ENCODE peak calls at places on chromosomes 16 and 17, in nine cellular contexts. Z, P, L, S, Q, F, T, K and G are unnamed samples.

GRCh38 chr16:47063011-47063724 is 80.6 kb downstream of the NETO2 start:
- DNase-seq in L (no peak), Z (peak), P (no peak), T (no peak), Q (no peak), S (no peak), K (no peak), F (no peak), G (no peak)

GRCh38 chr16:22786284-22786683 is 27.7 kb upstream of the HS3ST2 start:
- DNase-seq in F (no peak), K (no peak), S (no peak), P (no peak), L (no peak), Q (no peak), T (no peak), Z (no peak), G (no peak)

GRCh38 chr16:82379601-82380000 is 209.6 kb upstream of the MPHOSPH6 start:
- DNase-seq in Q (no peak), T (no peak), K (no peak), L (no peak), F (no peak), S (no peak), P (no peak), Z (no peak), G (no peak)

GRCh38 chr16:71894229-71894920 is 956 bp upstream of the IST1 start:
- DNase-seq in Z (peak), L (peak), Q (no peak), S (peak), K (peak), F (peak), T (peak), P (peak), G (peak)

GRCh38 chr16:89122322-89122831 is 28.7 kb downstream of the ACSF3 start:
- DNase-seq in P (no peak), F (no peak), T (no peak), K (peak), S (no peak), L (no peak), Q (peak), Z (no peak), G (no peak)

GRCh38 chr17:39212841-39213480 is 12.8 kb downstream of the STAC2 start:
- DNase-seq in L (no peak), F (peak), K (peak), T (no peak), Z (peak), S (no peak), P (no peak), Q (no peak), G (no peak)

GRCh38 chr16:87834668-87835473 is 34.4 kb downstream of the SLC7A5 start:
- DNase-seq in Q (peak), S (peak), T (no peak), K (no peak), P (peak), L (no peak), Z (no peak), F (no peak), G (peak)

GRCh38 chr17:50947844-50948514 is 81.8 kb upstream of the TOB1 start:
- DNase-seq in Q (peak), S (no peak), L (no peak), T (no peak), K (peak), P (no peak), Z (peak), F (peak), G (no peak)

GRCh38 chr16:85751665-85752501 is 987 bp upstream of the C16orf74 start:
- DNase-seq in Q (no peak), K (no peak), S (no peak), T (no peak), P (no peak), Z (no peak), F (no peak), L (no peak), G (no peak)
- H3K4me3 ChIP-seq in Q (peak), K (no peak), S (no peak), T (peak), P (no peak), Z (no peak), F (no peak), L (no peak), G (no peak)

DNA sequence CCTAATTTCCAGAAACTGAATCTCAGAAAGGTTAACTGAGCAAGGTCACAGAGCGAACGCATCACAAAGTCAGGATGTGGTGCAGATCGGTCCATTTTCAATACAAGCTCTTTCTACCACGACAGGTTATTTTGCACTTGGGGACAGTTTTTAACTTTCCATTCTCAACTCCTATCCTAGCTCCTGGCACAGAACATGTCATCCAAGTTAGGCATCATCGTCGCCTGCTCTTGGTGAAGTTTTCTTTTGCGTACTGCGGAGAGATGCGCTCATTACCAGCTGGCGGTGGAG is 15.5 kb upstream of the ERN1 start:
- DNase-seq in Q (no peak), T (no peak), Z (no peak), F (no peak), L (no peak), P (no peak), S (no peak), K (no peak), G (no peak)
- TF ChIP-seq CTCF in Q (no peak), T (no peak), Z (no peak), F (no peak), L (peak), P (no peak), S (peak), K (no peak), G (no peak)

DNA sequence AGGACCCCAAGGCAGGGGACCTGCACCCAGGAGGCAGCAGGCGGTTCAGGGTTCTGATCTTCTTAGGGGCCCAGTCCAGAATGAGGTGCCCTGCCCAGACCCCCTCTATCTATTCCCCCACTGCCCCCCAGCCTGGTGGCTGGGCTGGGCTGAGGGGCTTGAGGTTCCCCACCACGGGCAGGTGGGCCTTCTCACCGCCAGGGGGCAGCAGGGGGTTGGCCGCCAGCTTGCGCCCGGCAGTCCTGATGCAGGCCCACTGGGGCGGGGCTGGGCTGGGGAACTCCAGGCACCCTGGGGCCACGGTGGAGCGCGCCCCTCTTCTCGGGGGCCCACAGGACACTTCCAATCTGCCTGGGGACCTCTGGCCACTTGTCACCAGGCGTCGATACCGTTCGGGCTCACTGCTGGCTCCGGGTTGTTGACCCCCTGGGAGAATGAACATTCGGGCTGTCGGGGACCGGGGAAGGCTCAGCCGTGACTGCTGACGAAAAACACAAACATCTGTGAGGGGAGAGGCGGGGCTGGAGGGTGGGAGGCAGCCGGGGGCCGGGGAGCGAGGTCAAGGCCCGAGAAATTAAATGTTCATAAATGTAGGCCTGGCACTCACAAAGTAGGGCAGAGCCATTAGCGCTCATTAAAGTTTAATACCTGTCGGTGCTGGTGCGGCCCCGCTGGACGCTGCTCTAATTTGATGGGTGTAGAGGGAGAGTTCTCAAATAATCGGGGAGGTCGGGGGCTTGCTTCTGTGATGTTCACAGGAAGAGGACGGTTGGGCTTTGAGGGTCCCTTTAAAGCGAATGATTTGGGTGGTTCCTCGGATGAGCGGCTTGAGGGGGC is 219.2 kb upstream of the GSE1 start:
- DNase-seq in T (peak), P (peak), Q (peak), Z (peak), K (peak), L (peak), S (peak), F (no peak), G (peak)
- H3K4me3 ChIP-seq in T (peak), P (peak), Q (no peak), Z (no peak), K (no peak), L (no peak), S (no peak), F (no peak), G (peak)

DNA sequence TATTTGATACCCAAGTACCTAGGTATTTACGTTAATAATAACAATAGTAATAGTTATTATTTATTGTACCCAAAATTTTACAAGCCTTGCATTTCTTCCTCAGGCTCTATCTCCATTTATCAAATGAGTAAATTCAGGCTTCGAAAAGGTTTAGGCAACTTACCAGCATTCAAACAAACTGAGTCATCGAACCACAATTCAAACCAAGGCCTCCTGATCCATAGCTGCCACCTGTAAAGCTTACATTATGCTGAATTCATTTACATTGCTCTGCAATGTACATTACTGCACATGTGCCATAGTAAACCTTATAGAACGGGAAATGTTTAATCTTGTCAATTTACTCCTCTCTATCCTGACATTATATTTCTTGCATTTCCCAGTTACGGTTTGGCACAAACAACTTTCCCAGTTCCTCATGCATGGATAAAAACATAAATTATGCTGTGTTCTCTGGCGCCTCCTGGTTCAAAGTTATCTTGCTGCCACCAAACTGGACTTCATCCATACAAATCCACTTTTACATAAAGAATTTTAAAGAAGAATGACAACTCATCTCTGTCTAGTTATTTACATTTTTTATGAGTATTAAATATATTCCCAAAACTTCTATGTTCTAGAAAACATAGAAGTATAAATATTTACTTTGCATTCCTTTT is 360.6 kb upstream of the SOX9 start:
- DNase-seq in P (peak), L (peak), S (no peak), K (no peak), Q (no peak), F (no peak), Z (no peak), T (no peak), G (peak)
- TF ChIP-seq CTCF in P (peak), L (no peak), S (no peak), K (no peak), Q (no peak), F (no peak), Z (no peak), T (no peak), G (no peak)

DNA sequence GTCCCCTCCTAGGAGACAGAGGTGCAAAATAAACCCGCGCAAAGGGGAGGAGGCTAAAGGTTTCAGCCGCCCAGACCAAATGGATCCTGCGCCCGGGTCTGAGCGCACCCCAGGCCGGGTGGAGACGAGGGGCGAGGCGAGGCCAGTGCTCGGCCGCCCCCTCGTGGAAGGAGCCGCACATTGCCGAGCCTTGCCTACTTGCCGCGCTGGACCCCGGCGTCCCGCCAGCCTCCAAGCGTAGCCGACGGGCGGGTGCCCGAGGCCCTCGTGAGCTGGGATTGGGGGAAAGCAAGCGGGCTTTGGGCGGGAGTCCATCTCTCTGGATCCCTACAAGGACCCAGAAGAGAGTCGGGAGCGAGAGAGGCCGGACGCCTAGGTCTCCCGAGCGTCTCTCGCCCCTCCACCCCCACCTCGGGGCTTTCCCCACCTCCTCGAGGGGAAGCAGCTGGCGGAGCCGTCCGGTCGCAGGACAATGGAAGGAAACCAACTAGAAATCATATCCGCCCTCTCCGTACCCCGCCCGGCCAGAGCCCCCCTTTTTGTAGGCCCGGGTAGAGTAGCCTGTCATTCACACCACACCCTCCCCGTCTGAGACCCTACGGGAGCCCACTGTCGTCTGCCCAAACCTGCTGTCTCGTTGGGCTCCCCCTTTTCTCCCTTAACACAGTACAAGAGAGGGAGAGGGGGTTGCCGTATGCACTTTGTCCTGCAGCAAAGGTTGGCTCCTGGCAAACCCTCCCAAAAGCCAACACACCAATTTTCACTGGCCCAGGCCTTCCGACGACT is 664 bp upstream of the BCL6B start:
- DNase-seq in Z (peak), Q (peak), L (peak), K (peak), T (peak), S (peak), F (peak), P (peak), G (peak)
- H3K4me3 ChIP-seq in Z (peak), Q (peak), L (peak), K (peak), T (peak), S (no peak), F (peak), P (peak), G (peak)

DNA sequence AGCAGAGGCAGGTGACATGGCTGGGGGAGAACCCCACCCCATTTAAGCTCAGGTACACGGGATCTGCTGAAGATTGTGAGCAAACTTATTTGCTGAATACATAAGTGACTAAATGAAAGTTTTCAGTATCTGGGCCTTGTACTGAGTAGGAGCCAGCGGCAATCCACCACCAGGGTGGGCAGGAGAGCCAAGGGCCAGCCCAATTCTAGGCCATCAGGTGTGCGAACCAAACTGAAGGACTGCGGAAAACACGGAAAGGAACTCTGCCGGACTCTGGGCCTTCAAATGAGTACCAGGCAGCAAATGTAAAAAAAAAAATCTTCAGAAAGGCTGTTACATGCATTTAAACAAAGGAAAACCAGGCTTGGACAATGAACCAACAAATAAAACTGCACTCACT is 19.7 kb downstream of the ARHGAP17 start:
- DNase-seq in Z (no peak), P (no peak), L (no peak), F (no peak), K (no peak), Q (no peak), T (no peak), S (no peak), G (no peak)
- TF ChIP-seq CTCF in Z (no peak), P (peak), L (no peak), F (no peak), K (no peak), Q (no peak), T (peak), S (no peak), G (peak)

DNA sequence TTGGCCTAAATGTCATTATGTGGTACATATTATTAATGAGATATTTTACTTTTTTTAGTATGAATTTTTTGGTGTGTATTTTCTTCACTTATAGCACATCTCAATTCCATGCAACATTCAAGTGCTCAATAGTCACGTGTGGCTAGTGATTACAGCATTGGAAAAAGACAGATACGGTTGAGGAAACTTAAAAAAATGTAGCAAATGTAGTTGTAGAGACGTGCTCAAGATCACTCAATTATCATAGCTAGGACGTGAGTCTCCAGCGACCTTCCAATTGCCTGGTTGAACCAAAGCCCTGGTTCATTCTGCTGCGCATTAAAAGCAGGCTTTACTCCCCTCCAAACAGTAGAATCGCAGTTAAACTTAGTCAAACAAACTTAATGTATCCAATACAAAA is 1.2 kb upstream of the LIG3 start:
- DNase-seq in K (no peak), P (no peak), F (no peak), S (no peak), L (no peak), T (no peak), Z (no peak), Q (no peak), G (no peak)
- H3K4me3 ChIP-seq in K (no peak), P (no peak), F (no peak), S (no peak), L (no peak), T (no peak), Z (no peak), Q (no peak), G (no peak)

GRCh38 chr16:17832738-17833137 is 362.0 kb upstream of the XYLT1 start:
- DNase-seq in T (no peak), K (no peak), Z (no peak), L (no peak), F (no peak), Q (no peak), S (no peak), P (no peak), G (no peak)
- TF ChIP-seq CTCF in T (no peak), K (no peak), Z (no peak), L (no peak), F (no peak), Q (no peak), S (no peak), P (no peak), G (no peak)